ENCODE peak calls at places on chromosomes 12 and 14, in six cellular contexts. One of them, this sample, is unnamed.

GRCh38 chr12:4418913-4419312 is 26.7 kb downstream of the FGF6 start:
- DNase-seq in iris pigment epithelial cell: no peak
- DNase-seq in kidney glomerular epithelial cell: no peak
- DNase-seq in NCI-H69: no peak
- DNase-seq in HFFc6: no peak
- DNase-seq in stimulated activated CD4-positive, alpha-beta T cell treated with anti-CD3 and anti-CD28 coated beads, Interleukin-1b, Interleukin-23, amount 100 ng/mL, for 48 hours: no peak
- DNase-seq in this sample: no peak

GRCh38 chr14:91012050-91012449 is 48.4 kb downstream of the RPS6KA5 start:
- DNase-seq in iris pigment epithelial cell: no peak
- DNase-seq in kidney glomerular epithelial cell: no peak
- DNase-seq in NCI-H69: no peak
- DNase-seq in HFFc6: no peak
- DNase-seq in stimulated activated CD4-positive, alpha-beta T cell treated with anti-CD3 and anti-CD28 coated beads, Interleukin-1b, Interleukin-23, amount 100 ng/mL, for 48 hours: no peak
- DNase-seq in this sample: no peak

GRCh38 chr12:93201990-93202389 is 175.7 kb upstream of the NUDT4 start:
- DNase-seq in iris pigment epithelial cell: no peak
- DNase-seq in kidney glomerular epithelial cell: no peak
- DNase-seq in NCI-H69: no peak
- DNase-seq in HFFc6: no peak
- DNase-seq in stimulated activated CD4-positive, alpha-beta T cell treated with anti-CD3 and anti-CD28 coated beads, Interleukin-1b, Interleukin-23, amount 100 ng/mL, for 48 hours: no peak
- DNase-seq in this sample: no peak

GRCh38 chr12:28938581-28939301 is 210.3 kb upstream of the FAR2 start:
- DNase-seq in iris pigment epithelial cell: no peak
- DNase-seq in kidney glomerular epithelial cell: no peak
- DNase-seq in NCI-H69: no peak
- DNase-seq in HFFc6: no peak
- DNase-seq in stimulated activated CD4-positive, alpha-beta T cell treated with anti-CD3 and anti-CD28 coated beads, Interleukin-1b, Interleukin-23, amount 100 ng/mL, for 48 hours: no peak
- DNase-seq in this sample: no peak

GRCh38 chr12:47894068-47894467 is 10.7 kb downstream of the VDR start:
- DNase-seq in iris pigment epithelial cell: no peak
- DNase-seq in kidney glomerular epithelial cell: no peak
- DNase-seq in NCI-H69: no peak
- DNase-seq in HFFc6: no peak
- DNase-seq in stimulated activated CD4-positive, alpha-beta T cell treated with anti-CD3 and anti-CD28 coated beads, Interleukin-1b, Interleukin-23, amount 100 ng/mL, for 48 hours: no peak
- DNase-seq in this sample: no peak

GRCh38 chr12:132277961-132278360 is 51.4 kb downstream of the GALNT9 start:
- DNase-seq in iris pigment epithelial cell: no peak
- DNase-seq in kidney glomerular epithelial cell: no peak
- DNase-seq in NCI-H69: no peak
- DNase-seq in HFFc6: no peak
- DNase-seq in stimulated activated CD4-positive, alpha-beta T cell treated with anti-CD3 and anti-CD28 coated beads, Interleukin-1b, Interleukin-23, amount 100 ng/mL, for 48 hours: no peak
- DNase-seq in this sample: no peak

GRCh38 chr14:80587096-80587724 is 354.3 kb downstream of the CEP128 start:
- DNase-seq in iris pigment epithelial cell: peak
- DNase-seq in kidney glomerular epithelial cell: peak
- DNase-seq in NCI-H69: peak
- DNase-seq in HFFc6: peak
- DNase-seq in stimulated activated CD4-positive, alpha-beta T cell treated with anti-CD3 and anti-CD28 coated beads, Interleukin-1b, Interleukin-23, amount 100 ng/mL, for 48 hours: no peak
- DNase-seq in this sample: peak

GRCh38 chr12:28872654-28873268 is 276.3 kb upstream of the FAR2 start:
- DNase-seq in iris pigment epithelial cell: peak
- DNase-seq in kidney glomerular epithelial cell: peak
- DNase-seq in NCI-H69: peak
- DNase-seq in HFFc6: peak
- DNase-seq in stimulated activated CD4-positive, alpha-beta T cell treated with anti-CD3 and anti-CD28 coated beads, Interleukin-1b, Interleukin-23, amount 100 ng/mL, for 48 hours: peak
- DNase-seq in this sample: peak

GRCh38 chr14:73462078-73462715 is 3.9 kb upstream of the NUMB start:
- DNase-seq in iris pigment epithelial cell: peak
- DNase-seq in kidney glomerular epithelial cell: no peak
- DNase-seq in NCI-H69: peak
- DNase-seq in HFFc6: no peak
- DNase-seq in stimulated activated CD4-positive, alpha-beta T cell treated with anti-CD3 and anti-CD28 coated beads, Interleukin-1b, Interleukin-23, amount 100 ng/mL, for 48 hours: no peak
- DNase-seq in this sample: no peak

GRCh38 chr12:121799175-121799841 is 4.5 kb upstream of the SETD1B start:
- DNase-seq in iris pigment epithelial cell: peak
- DNase-seq in kidney glomerular epithelial cell: peak
- DNase-seq in NCI-H69: peak
- DNase-seq in HFFc6: peak
- DNase-seq in stimulated activated CD4-positive, alpha-beta T cell treated with anti-CD3 and anti-CD28 coated beads, Interleukin-1b, Interleukin-23, amount 100 ng/mL, for 48 hours: peak
- DNase-seq in this sample: peak

GRCh38 chr14:95695913-95696312 is 9.7 kb downstream of the TCL1B start:
- DNase-seq in iris pigment epithelial cell: no peak
- DNase-seq in kidney glomerular epithelial cell: no peak
- DNase-seq in NCI-H69: no peak
- DNase-seq in HFFc6: no peak
- DNase-seq in stimulated activated CD4-positive, alpha-beta T cell treated with anti-CD3 and anti-CD28 coated beads, Interleukin-1b, Interleukin-23, amount 100 ng/mL, for 48 hours: no peak
- DNase-seq in this sample: no peak

GRCh38 chr14:84750284-84750683 is 779.7 kb upstream of the FLRT2 start:
- DNase-seq in iris pigment epithelial cell: peak
- DNase-seq in kidney glomerular epithelial cell: no peak
- DNase-seq in NCI-H69: no peak
- DNase-seq in HFFc6: no peak
- DNase-seq in stimulated activated CD4-positive, alpha-beta T cell treated with anti-CD3 and anti-CD28 coated beads, Interleukin-1b, Interleukin-23, amount 100 ng/mL, for 48 hours: no peak
- DNase-seq in this sample: no peak

GRCh38 chr12:125114365-125115141 is 49.3 kb downstream of the AACS start:
- DNase-seq in iris pigment epithelial cell: no peak
- DNase-seq in kidney glomerular epithelial cell: no peak
- DNase-seq in NCI-H69: no peak
- DNase-seq in HFFc6: no peak
- DNase-seq in stimulated activated CD4-positive, alpha-beta T cell treated with anti-CD3 and anti-CD28 coated beads, Interleukin-1b, Interleukin-23, amount 100 ng/mL, for 48 hours: peak
- DNase-seq in this sample: no peak

GRCh38 chr12:19695244-19696098 is 256.2 kb downstream of the AEBP2 start:
- DNase-seq in iris pigment epithelial cell: no peak
- DNase-seq in kidney glomerular epithelial cell: peak
- DNase-seq in NCI-H69: no peak
- DNase-seq in HFFc6: no peak
- DNase-seq in stimulated activated CD4-positive, alpha-beta T cell treated with anti-CD3 and anti-CD28 coated beads, Interleukin-1b, Interleukin-23, amount 100 ng/mL, for 48 hours: no peak
- DNase-seq in this sample: no peak

GRCh38 chr14:75566321-75566720 is 12.1 kb upstream of the FLVCR2 start:
- DNase-seq in iris pigment epithelial cell: no peak
- DNase-seq in kidney glomerular epithelial cell: no peak
- DNase-seq in NCI-H69: no peak
- DNase-seq in HFFc6: peak
- DNase-seq in stimulated activated CD4-positive, alpha-beta T cell treated with anti-CD3 and anti-CD28 coated beads, Interleukin-1b, Interleukin-23, amount 100 ng/mL, for 48 hours: peak
- DNase-seq in this sample: no peak

GRCh38 chr12:51821423-51822260 is 26.9 kb downstream of the FIGNL2 start:
- DNase-seq in iris pigment epithelial cell: no peak
- DNase-seq in kidney glomerular epithelial cell: no peak
- DNase-seq in NCI-H69: peak
- DNase-seq in HFFc6: no peak
- DNase-seq in stimulated activated CD4-positive, alpha-beta T cell treated with anti-CD3 and anti-CD28 coated beads, Interleukin-1b, Interleukin-23, amount 100 ng/mL, for 48 hours: no peak
- DNase-seq in this sample: no peak

GRCh38 chr12:14238224-14238792 is 127.2 kb upstream of the ATF7IP start:
- DNase-seq in iris pigment epithelial cell: peak
- DNase-seq in kidney glomerular epithelial cell: no peak
- DNase-seq in NCI-H69: peak
- DNase-seq in HFFc6: peak
- DNase-seq in stimulated activated CD4-positive, alpha-beta T cell treated with anti-CD3 and anti-CD28 coated beads, Interleukin-1b, Interleukin-23, amount 100 ng/mL, for 48 hours: no peak
- DNase-seq in this sample: no peak

GRCh38 chr12:105741786-105742566 is 396.8 kb downstream of the NUAK1 start:
- DNase-seq in iris pigment epithelial cell: peak
- DNase-seq in kidney glomerular epithelial cell: no peak
- DNase-seq in NCI-H69: peak
- DNase-seq in HFFc6: peak
- DNase-seq in stimulated activated CD4-positive, alpha-beta T cell treated with anti-CD3 and anti-CD28 coated beads, Interleukin-1b, Interleukin-23, amount 100 ng/mL, for 48 hours: no peak
- DNase-seq in this sample: peak

GRCh38 chr12:67069451-67070306 is 199.5 kb upstream of the CAND1 start:
- DNase-seq in iris pigment epithelial cell: no peak
- DNase-seq in kidney glomerular epithelial cell: peak
- DNase-seq in NCI-H69: peak
- DNase-seq in HFFc6: no peak
- DNase-seq in stimulated activated CD4-positive, alpha-beta T cell treated with anti-CD3 and anti-CD28 coated beads, Interleukin-1b, Interleukin-23, amount 100 ng/mL, for 48 hours: peak
- DNase-seq in this sample: peak

GRCh38 chr12:131950182-131950913 is 606 bp downstream of the EP400 start:
- DNase-seq in iris pigment epithelial cell: no peak
- DNase-seq in kidney glomerular epithelial cell: no peak
- DNase-seq in NCI-H69: peak
- DNase-seq in HFFc6: no peak
- DNase-seq in stimulated activated CD4-positive, alpha-beta T cell treated with anti-CD3 and anti-CD28 coated beads, Interleukin-1b, Interleukin-23, amount 100 ng/mL, for 48 hours: peak
- DNase-seq in this sample: peak

GRCh38 chr12:50200507-50201273 is 33.5 kb upstream of the CERS5 start:
- DNase-seq in iris pigment epithelial cell: peak
- DNase-seq in kidney glomerular epithelial cell: peak
- DNase-seq in NCI-H69: no peak
- DNase-seq in HFFc6: peak
- DNase-seq in stimulated activated CD4-positive, alpha-beta T cell treated with anti-CD3 and anti-CD28 coated beads, Interleukin-1b, Interleukin-23, amount 100 ng/mL, for 48 hours: no peak
- DNase-seq in this sample: no peak

GRCh38 chr12:128644664-128645296 is 179.0 kb downstream of the SLC15A4 start:
- DNase-seq in iris pigment epithelial cell: no peak
- DNase-seq in kidney glomerular epithelial cell: no peak
- DNase-seq in NCI-H69: peak
- DNase-seq in HFFc6: no peak
- DNase-seq in stimulated activated CD4-positive, alpha-beta T cell treated with anti-CD3 and anti-CD28 coated beads, Interleukin-1b, Interleukin-23, amount 100 ng/mL, for 48 hours: peak
- DNase-seq in this sample: no peak

GRCh38 chr12:106239951-106240335 is 7.9 kb downstream of the CKAP4 start:
- DNase-seq in iris pigment epithelial cell: no peak
- DNase-seq in kidney glomerular epithelial cell: no peak
- DNase-seq in NCI-H69: no peak
- DNase-seq in HFFc6: no peak
- DNase-seq in stimulated activated CD4-positive, alpha-beta T cell treated with anti-CD3 and anti-CD28 coated beads, Interleukin-1b, Interleukin-23, amount 100 ng/mL, for 48 hours: no peak
- DNase-seq in this sample: no peak

GRCh38 chr12:101086490-101086889 is 123.5 kb downstream of the SLC5A8 start:
- DNase-seq in iris pigment epithelial cell: peak
- DNase-seq in kidney glomerular epithelial cell: peak
- DNase-seq in NCI-H69: no peak
- DNase-seq in HFFc6: no peak
- DNase-seq in stimulated activated CD4-positive, alpha-beta T cell treated with anti-CD3 and anti-CD28 coated beads, Interleukin-1b, Interleukin-23, amount 100 ng/mL, for 48 hours: no peak
- DNase-seq in this sample: no peak

GRCh38 chr12:54304187-54304810 is 3.5 kb upstream of the NFE2 start:
- DNase-seq in iris pigment epithelial cell: peak
- DNase-seq in kidney glomerular epithelial cell: no peak
- DNase-seq in NCI-H69: peak
- DNase-seq in HFFc6: no peak
- DNase-seq in stimulated activated CD4-positive, alpha-beta T cell treated with anti-CD3 and anti-CD28 coated beads, Interleukin-1b, Interleukin-23, amount 100 ng/mL, for 48 hours: no peak
- DNase-seq in this sample: peak

GRCh38 chr14:104436741-104437701 is 142.5 kb upstream of the C14orf180 start:
- DNase-seq in iris pigment epithelial cell: no peak
- DNase-seq in kidney glomerular epithelial cell: no peak
- DNase-seq in NCI-H69: peak
- DNase-seq in HFFc6: no peak
- DNase-seq in stimulated activated CD4-positive, alpha-beta T cell treated with anti-CD3 and anti-CD28 coated beads, Interleukin-1b, Interleukin-23, amount 100 ng/mL, for 48 hours: no peak
- DNase-seq in this sample: no peak

GRCh38 chr14:35506927-35507326 is 27.0 kb upstream of the INSM2 start:
- DNase-seq in iris pigment epithelial cell: peak
- DNase-seq in kidney glomerular epithelial cell: no peak
- DNase-seq in NCI-H69: no peak
- DNase-seq in HFFc6: peak
- DNase-seq in stimulated activated CD4-positive, alpha-beta T cell treated with anti-CD3 and anti-CD28 coated beads, Interleukin-1b, Interleukin-23, amount 100 ng/mL, for 48 hours: no peak
- DNase-seq in this sample: peak

GRCh38 chr12:32921397-32921796 is 24.8 kb upstream of the PKP2 start:
- DNase-seq in iris pigment epithelial cell: peak
- DNase-seq in kidney glomerular epithelial cell: peak
- DNase-seq in NCI-H69: no peak
- DNase-seq in HFFc6: no peak
- DNase-seq in stimulated activated CD4-positive, alpha-beta T cell treated with anti-CD3 and anti-CD28 coated beads, Interleukin-1b, Interleukin-23, amount 100 ng/mL, for 48 hours: no peak
- DNase-seq in this sample: no peak

GRCh38 chr12:56129210-56129691 is 1.2 kb downstream of the ESYT1 start:
- DNase-seq in iris pigment epithelial cell: peak
- DNase-seq in kidney glomerular epithelial cell: peak
- DNase-seq in NCI-H69: peak
- DNase-seq in HFFc6: no peak
- DNase-seq in stimulated activated CD4-positive, alpha-beta T cell treated with anti-CD3 and anti-CD28 coated beads, Interleukin-1b, Interleukin-23, amount 100 ng/mL, for 48 hours: peak
- DNase-seq in this sample: peak

GRCh38 chr12:52321433-52321832 is 235 bp upstream of the KRT83 start:
- DNase-seq in iris pigment epithelial cell: no peak
- DNase-seq in kidney glomerular epithelial cell: no peak
- DNase-seq in NCI-H69: no peak
- DNase-seq in HFFc6: no peak
- DNase-seq in stimulated activated CD4-positive, alpha-beta T cell treated with anti-CD3 and anti-CD28 coated beads, Interleukin-1b, Interleukin-23, amount 100 ng/mL, for 48 hours: no peak
- DNase-seq in this sample: no peak

GRCh38 chr12:109174468-109174867 is 58.1 kb downstream of the ACACB start:
- DNase-seq in iris pigment epithelial cell: no peak
- DNase-seq in kidney glomerular epithelial cell: no peak
- DNase-seq in NCI-H69: no peak
- DNase-seq in HFFc6: no peak
- DNase-seq in stimulated activated CD4-positive, alpha-beta T cell treated with anti-CD3 and anti-CD28 coated beads, Interleukin-1b, Interleukin-23, amount 100 ng/mL, for 48 hours: no peak
- DNase-seq in this sample: no peak

GRCh38 chr14:62209287-62209899 is 447.2 kb downstream of the SNAPC1 start:
- DNase-seq in iris pigment epithelial cell: peak
- DNase-seq in kidney glomerular epithelial cell: no peak
- DNase-seq in NCI-H69: no peak
- DNase-seq in HFFc6: peak
- DNase-seq in stimulated activated CD4-positive, alpha-beta T cell treated with anti-CD3 and anti-CD28 coated beads, Interleukin-1b, Interleukin-23, amount 100 ng/mL, for 48 hours: no peak
- DNase-seq in this sample: peak

GRCh38 chr12:85949253-85949652 is 75.2 kb downstream of the NTS start:
- DNase-seq in iris pigment epithelial cell: no peak
- DNase-seq in kidney glomerular epithelial cell: no peak
- DNase-seq in NCI-H69: no peak
- DNase-seq in HFFc6: no peak
- DNase-seq in stimulated activated CD4-positive, alpha-beta T cell treated with anti-CD3 and anti-CD28 coated beads, Interleukin-1b, Interleukin-23, amount 100 ng/mL, for 48 hours: no peak
- DNase-seq in this sample: no peak

GRCh38 chr12:20601668-20602280 is 93.4 kb upstream of the SLCO1C1 start:
- DNase-seq in iris pigment epithelial cell: peak
- DNase-seq in kidney glomerular epithelial cell: peak
- DNase-seq in NCI-H69: peak
- DNase-seq in HFFc6: peak
- DNase-seq in stimulated activated CD4-positive, alpha-beta T cell treated with anti-CD3 and anti-CD28 coated beads, Interleukin-1b, Interleukin-23, amount 100 ng/mL, for 48 hours: no peak
- DNase-seq in this sample: peak

GRCh38 chr14:65676361-65677014 is 264.0 kb downstream of the FUT8 start:
- DNase-seq in iris pigment epithelial cell: no peak
- DNase-seq in kidney glomerular epithelial cell: no peak
- DNase-seq in NCI-H69: no peak
- DNase-seq in HFFc6: no peak
- DNase-seq in stimulated activated CD4-positive, alpha-beta T cell treated with anti-CD3 and anti-CD28 coated beads, Interleukin-1b, Interleukin-23, amount 100 ng/mL, for 48 hours: no peak
- DNase-seq in this sample: no peak

GRCh38 chr12:56635539-56636117 is 5.5 kb upstream of the BAZ2A start:
- DNase-seq in iris pigment epithelial cell: no peak
- DNase-seq in kidney glomerular epithelial cell: no peak
- DNase-seq in NCI-H69: peak
- DNase-seq in HFFc6: no peak
- DNase-seq in stimulated activated CD4-positive, alpha-beta T cell treated with anti-CD3 and anti-CD28 coated beads, Interleukin-1b, Interleukin-23, amount 100 ng/mL, for 48 hours: no peak
- DNase-seq in this sample: peak

GRCh38 chr12:123388948-123389559 is 5.1 kb downstream of the KMT5A start:
- DNase-seq in iris pigment epithelial cell: no peak
- DNase-seq in kidney glomerular epithelial cell: no peak
- DNase-seq in NCI-H69: peak
- DNase-seq in HFFc6: no peak
- DNase-seq in stimulated activated CD4-positive, alpha-beta T cell treated with anti-CD3 and anti-CD28 coated beads, Interleukin-1b, Interleukin-23, amount 100 ng/mL, for 48 hours: no peak
- DNase-seq in this sample: peak

GRCh38 chr12:58247633-58248032 is 306.3 kb downstream of the ATP23 start:
- DNase-seq in iris pigment epithelial cell: no peak
- DNase-seq in kidney glomerular epithelial cell: no peak
- DNase-seq in NCI-H69: peak
- DNase-seq in HFFc6: no peak
- DNase-seq in stimulated activated CD4-positive, alpha-beta T cell treated with anti-CD3 and anti-CD28 coated beads, Interleukin-1b, Interleukin-23, amount 100 ng/mL, for 48 hours: no peak
- DNase-seq in this sample: no peak

GRCh38 chr14:75147423-75148071 is 20.7 kb upstream of the NEK9 start:
- DNase-seq in iris pigment epithelial cell: peak
- DNase-seq in kidney glomerular epithelial cell: peak
- DNase-seq in NCI-H69: no peak
- DNase-seq in HFFc6: peak
- DNase-seq in stimulated activated CD4-positive, alpha-beta T cell treated with anti-CD3 and anti-CD28 coated beads, Interleukin-1b, Interleukin-23, amount 100 ng/mL, for 48 hours: peak
- DNase-seq in this sample: peak

This sample was measured in hepatic stellate cell.